ENCODE peak calls at places on chromosome 14, in ten cellular contexts. F is NCI-H2029 treated with DMSO at 0.1 percent for 48 hours; Z is activated CD4-positive, alpha-beta T cell treated with anti-CD3 and anti-CD28 coated beads, Interleukin-2, amount 10 ng/mL, durations not matched to agents 7 days and 5 days; I is NCI-H1694; E is M059J; U is effector memory CD4-positive, alpha-beta T cell; M is activated T-helper 1 cell treated with anti-CD3 and anti-CD28 coated beads, Interleukin-2, amount 50 U/mL, for 16 hours; T is GDM1; J is skeletal muscle cell; P is NCI-H1105. K is an unnamed sample.

GRCh38 chr14:104981699-104982541 is 3.7 kb upstream of the CLBA1 start:
- DNase-seq in M (no peak), J (peak), Z (no peak), T (no peak), P (no peak), U (no peak), I (peak), E (no peak), F (no peak), K (no peak)

GRCh38 chr14:51157012-51157411 is 62.1 kb upstream of the TRIM9 start:
- DNase-seq in F (peak), Z (no peak), M (no peak), U (no peak), E (peak), P (peak), I (peak), J (no peak), T (no peak), K (peak)

GRCh38 chr14:77310041-77310440 is 10.6 kb downstream of the POMT2 start:
- DNase-seq in E (no peak), P (no peak), J (no peak), M (no peak), Z (no peak), F (no peak), U (no peak), T (no peak), I (no peak), K (no peak)

GRCh38 chr14:74658535-74659130 is 46.6 kb upstream of the LTBP2 start:
- DNase-seq in T (no peak), F (no peak), Z (no peak), E (peak), U (no peak), I (no peak), J (no peak), P (no peak), M (no peak), K (peak)

GRCh38 chr14:52031781-52032180 is 37.1 kb downstream of the NID2 start:
- DNase-seq in I (no peak), T (no peak), M (no peak), P (no peak), E (peak), U (no peak), F (no peak), Z (no peak), J (peak), K (peak)

GRCh38 chr14:90815817-90816662 is at the start of gene TTC7B:
- DNase-seq in I (no peak), T (no peak), U (no peak), M (no peak), J (no peak), Z (no peak), E (peak), P (peak), F (no peak), K (peak)

GRCh38 chr14:72332054-72332453 is 399.8 kb downstream of the RGS6 start:
- DNase-seq in E (no peak), F (no peak), M (no peak), I (peak), P (no peak), U (no peak), Z (no peak), T (no peak), J (no peak), K (no peak)

GRCh38 chr14:100469632-100470522 is 117.3 kb downstream of the BEGAIN start:
- DNase-seq in U (no peak), J (no peak), T (no peak), M (no peak), I (no peak), F (no peak), E (no peak), P (no peak), Z (no peak), K (no peak)

K was measured in RPMI7951.